ENCODE peak calls at places on chromosomes 12 and 14, in eight cellular contexts. One of them, this sample, is unnamed.

GRCh38 chr12:63802012-63802608 is 22.4 kb downstream of the RXYLT1 start:
- DNase-seq in ovary: no peak
- DNase-seq in GM13977: no peak
- DNase-seq in Panc1: no peak
- DNase-seq in progenitor cell of endocrine pancreas: no peak
- DNase-seq in Calu3: no peak
- DNase-seq in cardiac muscle cell: peak; percentile 28
- DNase-seq in OCI-LY7: peak; percentile 34
- DNase-seq in this sample: peak; percentile 29

GRCh38 chr12:85874064-85874463 is at the start of gene NTS:
- DNase-seq in ovary: no peak
- DNase-seq in GM13977: peak; percentile 10
- DNase-seq in Panc1: no peak
- DNase-seq in progenitor cell of endocrine pancreas: no peak
- DNase-seq in Calu3: no peak
- DNase-seq in cardiac muscle cell: peak; percentile 48
- DNase-seq in OCI-LY7: peak; percentile 24
- DNase-seq in this sample: no peak

GRCh38 chr12:82874935-82875334 is 188.2 kb downstream of the TMTC2 start:
- DNase-seq in ovary: no peak
- DNase-seq in GM13977: no peak
- DNase-seq in Panc1: no peak
- DNase-seq in progenitor cell of endocrine pancreas: no peak
- DNase-seq in Calu3: no peak
- DNase-seq in cardiac muscle cell: no peak
- DNase-seq in OCI-LY7: no peak
- DNase-seq in this sample: no peak

GRCh38 chr12:98532687-98533304 is 17.4 kb downstream of the TMPO start:
- DNase-seq in ovary: no peak
- DNase-seq in GM13977: no peak
- DNase-seq in Panc1: no peak
- DNase-seq in progenitor cell of endocrine pancreas: no peak
- DNase-seq in Calu3: peak; percentile 66
- DNase-seq in cardiac muscle cell: peak; percentile 46
- DNase-seq in OCI-LY7: peak; percentile 63
- DNase-seq in this sample: peak; percentile 71

GRCh38 chr12:98352218-98352811 is 163.1 kb upstream of the TMPO start:
- DNase-seq in ovary: no peak
- DNase-seq in GM13977: peak; percentile 42
- DNase-seq in Panc1: no peak
- DNase-seq in progenitor cell of endocrine pancreas: no peak
- DNase-seq in Calu3: peak; percentile 28
- DNase-seq in cardiac muscle cell: no peak
- DNase-seq in OCI-LY7: no peak
- DNase-seq in this sample: peak; percentile 83

GRCh38 chr12:64729909-64730584 is 29.2 kb downstream of the GNS start:
- DNase-seq in ovary: no peak
- DNase-seq in GM13977: peak; percentile 22
- DNase-seq in Panc1: no peak
- DNase-seq in progenitor cell of endocrine pancreas: no peak
- DNase-seq in Calu3: no peak
- DNase-seq in cardiac muscle cell: peak; percentile 8
- DNase-seq in OCI-LY7: peak; percentile 19
- DNase-seq in this sample: no peak

GRCh38 chr12:4245446-4245845 is 28.1 kb upstream of the CCND2 start:
- DNase-seq in ovary: no peak
- DNase-seq in GM13977: no peak
- DNase-seq in Panc1: no peak
- DNase-seq in progenitor cell of endocrine pancreas: no peak
- DNase-seq in Calu3: no peak
- DNase-seq in cardiac muscle cell: no peak
- DNase-seq in OCI-LY7: no peak
- DNase-seq in this sample: no peak

GRCh38 chr14:68665792-68666195 is 127.1 kb downstream of the ZFP36L1 start:
- DNase-seq in ovary: no peak
- DNase-seq in GM13977: no peak
- DNase-seq in Panc1: no peak
- DNase-seq in progenitor cell of endocrine pancreas: no peak
- DNase-seq in Calu3: no peak
- DNase-seq in cardiac muscle cell: peak; percentile 53
- DNase-seq in OCI-LY7: no peak
- DNase-seq in this sample: no peak

GRCh38 chr12:68392376-68392775 is 60.2 kb upstream of the MDM1 start:
- DNase-seq in ovary: no peak
- DNase-seq in GM13977: no peak
- DNase-seq in Panc1: no peak
- DNase-seq in progenitor cell of endocrine pancreas: no peak
- DNase-seq in Calu3: no peak
- DNase-seq in cardiac muscle cell: no peak
- DNase-seq in OCI-LY7: no peak
- DNase-seq in this sample: no peak

GRCh38 chr12:46660276-46660675 is 165.5 kb downstream of the SLC38A4 start:
- DNase-seq in ovary: no peak
- DNase-seq in GM13977: no peak
- DNase-seq in Panc1: no peak
- DNase-seq in progenitor cell of endocrine pancreas: no peak
- DNase-seq in Calu3: no peak
- DNase-seq in cardiac muscle cell: no peak
- DNase-seq in OCI-LY7: no peak
- DNase-seq in this sample: no peak

GRCh38 chr14:23434488-23435219 is 806 bp downstream of the MYH7 start:
- DNase-seq in ovary: no peak
- DNase-seq in GM13977: no peak
- DNase-seq in Panc1: no peak
- DNase-seq in progenitor cell of endocrine pancreas: no peak
- DNase-seq in Calu3: no peak
- DNase-seq in cardiac muscle cell: no peak
- DNase-seq in OCI-LY7: no peak
- DNase-seq in this sample: no peak

GRCh38 chr12:111753144-111753881 is 13.4 kb upstream of the ALDH2 start:
- DNase-seq in ovary: peak; percentile 68
- DNase-seq in GM13977: peak; percentile 71
- DNase-seq in Panc1: no peak
- DNase-seq in progenitor cell of endocrine pancreas: peak; percentile 41
- DNase-seq in Calu3: peak; percentile 72
- DNase-seq in cardiac muscle cell: peak; percentile 79
- DNase-seq in OCI-LY7: peak; percentile 51
- DNase-seq in this sample: no peak

GRCh38 chr12:20602671-20603402 is 92.3 kb upstream of the SLCO1C1 start:
- DNase-seq in ovary: no peak
- DNase-seq in GM13977: no peak
- DNase-seq in Panc1: no peak
- DNase-seq in progenitor cell of endocrine pancreas: no peak
- DNase-seq in Calu3: no peak
- DNase-seq in cardiac muscle cell: no peak
- DNase-seq in OCI-LY7: no peak
- DNase-seq in this sample: peak; percentile 33

GRCh38 chr12:20599757-20600156 is 95.4 kb upstream of the SLCO1C1 start:
- DNase-seq in ovary: no peak
- DNase-seq in GM13977: no peak
- DNase-seq in Panc1: no peak
- DNase-seq in progenitor cell of endocrine pancreas: no peak
- DNase-seq in Calu3: no peak
- DNase-seq in cardiac muscle cell: no peak
- DNase-seq in OCI-LY7: no peak
- DNase-seq in this sample: no peak

GRCh38 chr12:20596036-20596435 is 99.1 kb upstream of the SLCO1C1 start:
- DNase-seq in ovary: no peak
- DNase-seq in GM13977: no peak
- DNase-seq in Panc1: no peak
- DNase-seq in progenitor cell of endocrine pancreas: no peak
- DNase-seq in Calu3: no peak
- DNase-seq in cardiac muscle cell: no peak
- DNase-seq in OCI-LY7: no peak
- DNase-seq in this sample: no peak

GRCh38 chr12:20604408-20604807 is 90.7 kb upstream of the SLCO1C1 start:
- DNase-seq in ovary: no peak
- DNase-seq in GM13977: no peak
- DNase-seq in Panc1: no peak
- DNase-seq in progenitor cell of endocrine pancreas: no peak
- DNase-seq in Calu3: no peak
- DNase-seq in cardiac muscle cell: no peak
- DNase-seq in OCI-LY7: no peak
- DNase-seq in this sample: no peak

DNA sequence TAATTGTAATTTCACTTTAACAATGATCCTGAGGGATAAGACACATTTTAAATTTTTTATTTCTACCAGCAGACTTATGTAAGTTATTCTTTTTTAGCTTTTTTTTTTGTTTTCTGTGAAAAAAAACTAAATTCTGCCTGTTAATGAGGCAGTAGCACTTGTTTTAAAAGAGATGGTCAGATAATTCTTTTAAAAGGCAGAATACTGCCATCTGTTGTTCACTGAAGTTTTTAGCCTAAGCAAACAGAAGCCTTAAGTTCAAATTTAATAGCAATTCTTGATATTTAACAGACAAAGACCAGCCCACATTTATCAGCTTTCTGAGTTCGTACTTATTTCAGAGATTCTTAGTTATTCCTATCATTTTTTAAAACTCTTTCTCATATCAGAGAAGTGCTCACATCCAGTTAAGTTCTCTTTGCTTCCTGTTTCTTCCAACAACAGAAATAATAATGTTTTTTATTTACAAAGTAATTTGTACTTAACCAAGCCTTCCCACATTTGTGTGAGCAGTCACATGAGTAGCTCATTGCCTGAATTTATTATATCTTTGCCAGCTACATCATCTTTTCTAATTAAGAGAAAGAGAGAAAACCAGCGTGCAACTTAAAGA is 93.4 kb upstream of the SLCO1C1 start:
- DNase-seq in ovary: no peak
- DNase-seq in GM13977: peak; percentile 10
- DNase-seq in Panc1: no peak
- DNase-seq in progenitor cell of endocrine pancreas: no peak
- DNase-seq in Calu3: no peak
- DNase-seq in cardiac muscle cell: peak; percentile 50
- DNase-seq in OCI-LY7: peak; percentile 10
- DNase-seq in this sample: peak; percentile 42
- TF ChIP-seq CTCF in ovary: peak; percentile 26
- TF ChIP-seq CTCF in GM13977: peak; percentile 32
- TF ChIP-seq CTCF in Panc1: peak; percentile 30
- TF ChIP-seq CTCF in progenitor cell of endocrine pancreas: peak; percentile 85
- TF ChIP-seq CTCF in Calu3: no peak
- TF ChIP-seq CTCF in cardiac muscle cell: peak; percentile 53
- TF ChIP-seq CTCF in OCI-LY7: peak; percentile 59
- TF ChIP-seq CTCF in this sample: peak; percentile 79

GRCh38 chr12:48980953-48981756 is 3.0 kb downstream of the WNT1 start:
- DNase-seq in ovary: no peak
- DNase-seq in GM13977: peak; percentile 56
- DNase-seq in Panc1: no peak
- DNase-seq in progenitor cell of endocrine pancreas: no peak
- DNase-seq in Calu3: no peak
- DNase-seq in cardiac muscle cell: no peak
- DNase-seq in OCI-LY7: no peak
- DNase-seq in this sample: no peak
- TF ChIP-seq CTCF in ovary: no peak
- TF ChIP-seq CTCF in GM13977: peak; percentile 18
- TF ChIP-seq CTCF in Panc1: peak; percentile 70
- TF ChIP-seq CTCF in progenitor cell of endocrine pancreas: peak; percentile 40
- TF ChIP-seq CTCF in Calu3: no peak
- TF ChIP-seq CTCF in cardiac muscle cell: peak; percentile 18
- TF ChIP-seq CTCF in OCI-LY7: no peak
- TF ChIP-seq CTCF in this sample: peak; percentile 39

GRCh38 chr14:33505963-33506329 is 444.9 kb downstream of the EGLN3 start:
- DNase-seq in ovary: no peak
- DNase-seq in GM13977: no peak
- DNase-seq in Panc1: no peak
- DNase-seq in progenitor cell of endocrine pancreas: no peak
- DNase-seq in Calu3: no peak
- DNase-seq in cardiac muscle cell: no peak
- DNase-seq in OCI-LY7: no peak
- DNase-seq in this sample: no peak
- TF ChIP-seq CTCF in ovary: no peak
- TF ChIP-seq CTCF in GM13977: no peak
- TF ChIP-seq CTCF in Panc1: no peak
- TF ChIP-seq CTCF in progenitor cell of endocrine pancreas: no peak
- TF ChIP-seq CTCF in Calu3: no peak
- TF ChIP-seq CTCF in cardiac muscle cell: no peak
- TF ChIP-seq CTCF in OCI-LY7: no peak
- TF ChIP-seq CTCF in this sample: no peak

GRCh38 chr12:128969480-128970055 is 116.3 kb downstream of the GLT1D1 start:
- DNase-seq in ovary: no peak
- DNase-seq in GM13977: peak; percentile 76
- DNase-seq in Panc1: no peak
- DNase-seq in progenitor cell of endocrine pancreas: peak; percentile 61
- DNase-seq in Calu3: peak; percentile 50
- DNase-seq in cardiac muscle cell: peak; percentile 67
- DNase-seq in OCI-LY7: peak; percentile 52
- DNase-seq in this sample: no peak
- TF ChIP-seq CTCF in ovary: no peak
- TF ChIP-seq CTCF in GM13977: peak; percentile 76
- TF ChIP-seq CTCF in Panc1: peak; percentile 86
- TF ChIP-seq CTCF in progenitor cell of endocrine pancreas: peak; percentile 78
- TF ChIP-seq CTCF in Calu3: peak; percentile 25
- TF ChIP-seq CTCF in cardiac muscle cell: no peak
- TF ChIP-seq CTCF in OCI-LY7: peak; percentile 75
- TF ChIP-seq CTCF in this sample: no peak

GRCh38 chr14:46250113-46250703 is 401.4 kb downstream of the RPL10L start:
- DNase-seq in ovary: no peak
- DNase-seq in GM13977: peak; percentile 7
- DNase-seq in Panc1: no peak
- DNase-seq in progenitor cell of endocrine pancreas: no peak
- DNase-seq in Calu3: peak; percentile 3
- DNase-seq in cardiac muscle cell: peak; percentile 29
- DNase-seq in OCI-LY7: peak; percentile 11
- DNase-seq in this sample: no peak
- TF ChIP-seq CTCF in ovary: no peak
- TF ChIP-seq CTCF in GM13977: peak; percentile 60
- TF ChIP-seq CTCF in Panc1: peak; percentile 59
- TF ChIP-seq CTCF in progenitor cell of endocrine pancreas: peak; percentile 80
- TF ChIP-seq CTCF in Calu3: peak; percentile 19
- TF ChIP-seq CTCF in cardiac muscle cell: peak; percentile 49
- TF ChIP-seq CTCF in OCI-LY7: peak; percentile 81
- TF ChIP-seq CTCF in this sample: peak; percentile 70

This sample was measured in HFFc6.